ENCODE peak calls at places on chromosomes 6 and 20, in six cellular contexts. N, Y, L, X, R and I are unnamed samples.

GRCh38 chr6:167849846-167850459 is 23.2 kb downstream of the AFDN start:
- DNase-seq in N (no peak), Y (no peak), L (no peak), X (no peak), R (no peak), I (no peak)

GRCh38 chr20:54251093-54251492 is 43.2 kb downstream of the PFDN4 start:
- DNase-seq in N (no peak), Y (no peak), L (no peak), X (no peak), R (no peak), I (no peak)

GRCh38 chr6:42338573-42339218 is 113.0 kb downstream of the TRERF1 start:
- DNase-seq in N (no peak), Y (peak; percentile 84), L (no peak), X (peak; percentile 99), R (peak; percentile 42), I (no peak)

GRCh38 chr20:49140834-49141233 is 47.3 kb downstream of the STAU1 start:
- DNase-seq in N (no peak), Y (no peak), L (no peak), X (peak; percentile 31), R (no peak), I (no peak)

GRCh38 chr20:25553819-25554296 is 31.5 kb downstream of the NINL start:
- DNase-seq in N (peak; percentile 78), Y (no peak), L (no peak), X (peak; percentile 82), R (no peak), I (no peak)

GRCh38 chr6:107822154-107823046 is 1.7 kb downstream of the SCML4 start:
- DNase-seq in N (no peak), Y (no peak), L (no peak), X (no peak), R (peak; percentile 70), I (no peak)

GRCh38 chr20:44402391-44403193 is 47.1 kb downstream of the HNF4A start:
- DNase-seq in N (no peak), Y (no peak), L (no peak), X (no peak), R (no peak), I (no peak)

GRCh38 chr6:26524722-26525360 is 13.3 kb upstream of the HMGN4 start:
- DNase-seq in N (no peak), Y (no peak), L (no peak), X (no peak), R (no peak), I (no peak)

GRCh38 chr20:34579191-34579661 is 20.7 kb downstream of the MAP1LC3A start:
- DNase-seq in N (no peak), Y (peak; percentile 61), L (peak; percentile 40), X (peak; percentile 78), R (no peak), I (no peak)

GRCh38 chr6:53347250-53347920 is 1.4 kb downstream of the ELOVL5 start:
- DNase-seq in N (peak; percentile 77), Y (no peak), L (no peak), X (peak; percentile 25), R (no peak), I (no peak)

GRCh38 chr20:4217349-4217761 is 202.0 kb upstream of the RNF24 start:
- DNase-seq in N (no peak), Y (no peak), L (no peak), X (peak; percentile 67), R (no peak), I (no peak)

GRCh38 chr20:36070451-36070850 is 84.1 kb upstream of the EPB41L1 start:
- DNase-seq in N (no peak), Y (no peak), L (no peak), X (no peak), R (no peak), I (peak; percentile 28)

GRCh38 chr20:45258669-45259068 is 4.3 kb upstream of the SLPI start:
- DNase-seq in N (no peak), Y (no peak), L (no peak), X (no peak), R (no peak), I (no peak)

GRCh38 chr20:62702886-62703852 is 5.5 kb upstream of the NTSR1 start:
- DNase-seq in N (no peak), Y (peak; percentile 61), L (peak; percentile 43), X (peak; percentile 82), R (peak; percentile 37), I (no peak)

GRCh38 chr20:50360921-50361320 is 149.3 kb upstream of the PTPN1 start:
- DNase-seq in N (no peak), Y (no peak), L (no peak), X (no peak), R (no peak), I (no peak)

GRCh38 chr6:106997392-106998257 is 23.1 kb upstream of the CD24 start:
- DNase-seq in N (peak; percentile 56), Y (no peak), L (no peak), X (peak; percentile 64), R (peak; percentile 71), I (peak; percentile 86)

GRCh38 chr6:128738112-128738511 is 144.8 kb upstream of the LAMA2 start:
- DNase-seq in N (no peak), Y (no peak), L (no peak), X (no peak), R (no peak), I (no peak)

GRCh38 chr20:17806739-17807441 is 107.1 kb downstream of the BANF2 start:
- DNase-seq in N (no peak), Y (no peak), L (no peak), X (peak; percentile 83), R (no peak), I (peak; percentile 62)

GRCh38 chr6:136774228-136775041 is 17.8 kb downstream of the MAP3K5 start:
- DNase-seq in N (peak; percentile 33), Y (no peak), L (no peak), X (peak; percentile 81), R (no peak), I (no peak)

GRCh38 chr20:51811040-51811351 is 8.7 kb upstream of the SALL4 start:
- DNase-seq in N (no peak), Y (no peak), L (no peak), X (peak; percentile 14), R (no peak), I (no peak)

GRCh38 chr6:30556714-30556963 is 350 bp upstream of the GNL1 start:
- DNase-seq in N (no peak), Y (no peak), L (no peak), X (no peak), R (peak; percentile 89), I (peak; percentile 85)